ENCODE peak calls at places on chromosomes 16 and 17, in nine cellular contexts. One of them, this sample, is unnamed.

GRCh38 chr17:69320210-69320907 is 6.6 kb downstream of the ABCA5 start:
- DNase-seq in Right ventricle myocardium superior: no peak
- DNase-seq in hypothalamus: no peak
- DNase-seq in endothelial cell: no peak
- DNase-seq in CD4-positive, alpha-beta T cell: no peak
- DNase-seq in mucosa of gallbladder: no peak
- DNase-seq in activated CD4-positive, alpha-beta T cell treated with anti-CD3 and anti-CD28 coated beads for 1 hour: no peak
- DNase-seq in stimulated activated CD8-positive, alpha-beta memory T cell treated with anti-CD3 and anti-CD28 coated beads, Interleukin-7, amount 100 ng/mL, for 1 hour: no peak
- DNase-seq in CD8-positive, alpha-beta T cell: no peak
- DNase-seq in this sample: no peak

GRCh38 chr16:88580371-88580770 is 10.2 kb downstream of the ZC3H18 start:
- DNase-seq in activated CD4-positive, alpha-beta T cell treated with anti-CD3 and anti-CD28 coated beads for 1 hour: no peak
- DNase-seq in endothelial cell: no peak
- DNase-seq in mucosa of gallbladder: no peak
- DNase-seq in Right ventricle myocardium superior: no peak
- DNase-seq in CD8-positive, alpha-beta T cell: no peak
- DNase-seq in CD4-positive, alpha-beta T cell: no peak
- DNase-seq in hypothalamus: no peak
- DNase-seq in stimulated activated CD8-positive, alpha-beta memory T cell treated with anti-CD3 and anti-CD28 coated beads, Interleukin-7, amount 100 ng/mL, for 1 hour: no peak
- DNase-seq in this sample: no peak

GRCh38 chr16:23768581-23768980 is 13.8 kb downstream of the CHP2 start:
- DNase-seq in activated CD4-positive, alpha-beta T cell treated with anti-CD3 and anti-CD28 coated beads for 1 hour: no peak
- DNase-seq in CD8-positive, alpha-beta T cell: no peak
- DNase-seq in mucosa of gallbladder: no peak
- DNase-seq in endothelial cell: no peak
- DNase-seq in stimulated activated CD8-positive, alpha-beta memory T cell treated with anti-CD3 and anti-CD28 coated beads, Interleukin-7, amount 100 ng/mL, for 1 hour: no peak
- DNase-seq in Right ventricle myocardium superior: no peak
- DNase-seq in CD4-positive, alpha-beta T cell: no peak
- DNase-seq in hypothalamus: no peak
- DNase-seq in this sample: no peak

GRCh38 chr17:46182961-46183360 is 10.3 kb downstream of the KANSL1 start:
- DNase-seq in stimulated activated CD8-positive, alpha-beta memory T cell treated with anti-CD3 and anti-CD28 coated beads, Interleukin-7, amount 100 ng/mL, for 1 hour: no peak
- DNase-seq in mucosa of gallbladder: no peak
- DNase-seq in hypothalamus: no peak
- DNase-seq in Right ventricle myocardium superior: no peak
- DNase-seq in CD4-positive, alpha-beta T cell: no peak
- DNase-seq in activated CD4-positive, alpha-beta T cell treated with anti-CD3 and anti-CD28 coated beads for 1 hour: no peak
- DNase-seq in endothelial cell: no peak
- DNase-seq in CD8-positive, alpha-beta T cell: no peak
- DNase-seq in this sample: no peak

GRCh38 chr17:1532836-1533602 is 16.6 kb upstream of the INPP5K start:
- DNase-seq in CD8-positive, alpha-beta T cell: peak
- DNase-seq in stimulated activated CD8-positive, alpha-beta memory T cell treated with anti-CD3 and anti-CD28 coated beads, Interleukin-7, amount 100 ng/mL, for 1 hour: no peak
- DNase-seq in endothelial cell: peak
- DNase-seq in hypothalamus: no peak
- DNase-seq in activated CD4-positive, alpha-beta T cell treated with anti-CD3 and anti-CD28 coated beads for 1 hour: peak
- DNase-seq in Right ventricle myocardium superior: no peak
- DNase-seq in CD4-positive, alpha-beta T cell: peak
- DNase-seq in mucosa of gallbladder: no peak
- DNase-seq in this sample: no peak

GRCh38 chr17:46878055-46878454 is 26.7 kb downstream of the WNT9B start:
- DNase-seq in CD8-positive, alpha-beta T cell: no peak
- DNase-seq in hypothalamus: peak
- DNase-seq in mucosa of gallbladder: no peak
- DNase-seq in Right ventricle myocardium superior: peak
- DNase-seq in CD4-positive, alpha-beta T cell: no peak
- DNase-seq in endothelial cell: no peak
- DNase-seq in activated CD4-positive, alpha-beta T cell treated with anti-CD3 and anti-CD28 coated beads for 1 hour: no peak
- DNase-seq in stimulated activated CD8-positive, alpha-beta memory T cell treated with anti-CD3 and anti-CD28 coated beads, Interleukin-7, amount 100 ng/mL, for 1 hour: no peak
- DNase-seq in this sample: no peak

GRCh38 chr17:45227631-45228120 is 6.0 kb downstream of the FMNL1 start:
- DNase-seq in activated CD4-positive, alpha-beta T cell treated with anti-CD3 and anti-CD28 coated beads for 1 hour: no peak
- DNase-seq in stimulated activated CD8-positive, alpha-beta memory T cell treated with anti-CD3 and anti-CD28 coated beads, Interleukin-7, amount 100 ng/mL, for 1 hour: no peak
- DNase-seq in CD8-positive, alpha-beta T cell: no peak
- DNase-seq in mucosa of gallbladder: no peak
- DNase-seq in hypothalamus: no peak
- DNase-seq in CD4-positive, alpha-beta T cell: no peak
- DNase-seq in Right ventricle myocardium superior: peak
- DNase-seq in endothelial cell: no peak
- DNase-seq in this sample: no peak

GRCh38 chr16:86245351-86245750 is 265.0 kb upstream of the FOXF1 start:
- DNase-seq in CD4-positive, alpha-beta T cell: no peak
- DNase-seq in Right ventricle myocardium superior: no peak
- DNase-seq in hypothalamus: no peak
- DNase-seq in stimulated activated CD8-positive, alpha-beta memory T cell treated with anti-CD3 and anti-CD28 coated beads, Interleukin-7, amount 100 ng/mL, for 1 hour: no peak
- DNase-seq in mucosa of gallbladder: peak
- DNase-seq in activated CD4-positive, alpha-beta T cell treated with anti-CD3 and anti-CD28 coated beads for 1 hour: no peak
- DNase-seq in CD8-positive, alpha-beta T cell: no peak
- DNase-seq in endothelial cell: no peak
- DNase-seq in this sample: no peak

GRCh38 chr16:27764427-27764826 is 214.5 kb downstream of the KATNIP start:
- DNase-seq in activated CD4-positive, alpha-beta T cell treated with anti-CD3 and anti-CD28 coated beads for 1 hour: no peak
- DNase-seq in Right ventricle myocardium superior: no peak
- DNase-seq in stimulated activated CD8-positive, alpha-beta memory T cell treated with anti-CD3 and anti-CD28 coated beads, Interleukin-7, amount 100 ng/mL, for 1 hour: no peak
- DNase-seq in CD8-positive, alpha-beta T cell: no peak
- DNase-seq in hypothalamus: no peak
- DNase-seq in CD4-positive, alpha-beta T cell: no peak
- DNase-seq in mucosa of gallbladder: no peak
- DNase-seq in endothelial cell: no peak
- DNase-seq in this sample: no peak

GRCh38 chr16:15676506-15676905 is 26.5 kb downstream of the NDE1 start:
- DNase-seq in hypothalamus: no peak
- DNase-seq in CD4-positive, alpha-beta T cell: no peak
- DNase-seq in endothelial cell: no peak
- DNase-seq in CD8-positive, alpha-beta T cell: no peak
- DNase-seq in Right ventricle myocardium superior: peak
- DNase-seq in mucosa of gallbladder: no peak
- DNase-seq in stimulated activated CD8-positive, alpha-beta memory T cell treated with anti-CD3 and anti-CD28 coated beads, Interleukin-7, amount 100 ng/mL, for 1 hour: no peak
- DNase-seq in activated CD4-positive, alpha-beta T cell treated with anti-CD3 and anti-CD28 coated beads for 1 hour: no peak
- DNase-seq in this sample: no peak

GRCh38 chr16:81593481-81593880 is 148.9 kb downstream of the CMIP start:
- DNase-seq in endothelial cell: no peak
- DNase-seq in activated CD4-positive, alpha-beta T cell treated with anti-CD3 and anti-CD28 coated beads for 1 hour: no peak
- DNase-seq in Right ventricle myocardium superior: no peak
- DNase-seq in stimulated activated CD8-positive, alpha-beta memory T cell treated with anti-CD3 and anti-CD28 coated beads, Interleukin-7, amount 100 ng/mL, for 1 hour: no peak
- DNase-seq in CD4-positive, alpha-beta T cell: no peak
- DNase-seq in CD8-positive, alpha-beta T cell: no peak
- DNase-seq in mucosa of gallbladder: no peak
- DNase-seq in hypothalamus: no peak
- DNase-seq in this sample: no peak

GRCh38 chr16:1780677-1781072 is 1.7 kb downstream of the SPSB3 start:
- DNase-seq in CD8-positive, alpha-beta T cell: no peak
- DNase-seq in CD4-positive, alpha-beta T cell: no peak
- DNase-seq in Right ventricle myocardium superior: no peak
- DNase-seq in stimulated activated CD8-positive, alpha-beta memory T cell treated with anti-CD3 and anti-CD28 coated beads, Interleukin-7, amount 100 ng/mL, for 1 hour: no peak
- DNase-seq in activated CD4-positive, alpha-beta T cell treated with anti-CD3 and anti-CD28 coated beads for 1 hour: no peak
- DNase-seq in endothelial cell: no peak
- DNase-seq in hypothalamus: no peak
- DNase-seq in mucosa of gallbladder: no peak
- DNase-seq in this sample: no peak

GRCh38 chr16:78122774-78123315 is 23.4 kb downstream of the WWOX start:
- DNase-seq in Right ventricle myocardium superior: no peak
- DNase-seq in hypothalamus: no peak
- DNase-seq in mucosa of gallbladder: no peak
- DNase-seq in stimulated activated CD8-positive, alpha-beta memory T cell treated with anti-CD3 and anti-CD28 coated beads, Interleukin-7, amount 100 ng/mL, for 1 hour: no peak
- DNase-seq in endothelial cell: no peak
- DNase-seq in CD8-positive, alpha-beta T cell: no peak
- DNase-seq in CD4-positive, alpha-beta T cell: no peak
- DNase-seq in activated CD4-positive, alpha-beta T cell treated with anti-CD3 and anti-CD28 coated beads for 1 hour: no peak
- DNase-seq in this sample: no peak

GRCh38 chr17:17892009-17892408 is 55.2 kb upstream of the SREBF1 start:
- DNase-seq in hypothalamus: no peak
- DNase-seq in CD4-positive, alpha-beta T cell: no peak
- DNase-seq in endothelial cell: no peak
- DNase-seq in activated CD4-positive, alpha-beta T cell treated with anti-CD3 and anti-CD28 coated beads for 1 hour: no peak
- DNase-seq in Right ventricle myocardium superior: no peak
- DNase-seq in stimulated activated CD8-positive, alpha-beta memory T cell treated with anti-CD3 and anti-CD28 coated beads, Interleukin-7, amount 100 ng/mL, for 1 hour: no peak
- DNase-seq in CD8-positive, alpha-beta T cell: no peak
- DNase-seq in mucosa of gallbladder: no peak
- DNase-seq in this sample: no peak

GRCh38 chr17:56592487-56593072 is 919 bp upstream of the NOG start:
- DNase-seq in endothelial cell: peak
- DNase-seq in CD4-positive, alpha-beta T cell: peak
- DNase-seq in hypothalamus: peak
- DNase-seq in activated CD4-positive, alpha-beta T cell treated with anti-CD3 and anti-CD28 coated beads for 1 hour: peak
- DNase-seq in Right ventricle myocardium superior: peak
- DNase-seq in mucosa of gallbladder: peak
- DNase-seq in stimulated activated CD8-positive, alpha-beta memory T cell treated with anti-CD3 and anti-CD28 coated beads, Interleukin-7, amount 100 ng/mL, for 1 hour: peak
- DNase-seq in CD8-positive, alpha-beta T cell: peak
- DNase-seq in this sample: peak

GRCh38 chr16:50251375-50252081 is 14.8 kb upstream of the ADCY7 start:
- DNase-seq in mucosa of gallbladder: no peak
- DNase-seq in activated CD4-positive, alpha-beta T cell treated with anti-CD3 and anti-CD28 coated beads for 1 hour: no peak
- DNase-seq in stimulated activated CD8-positive, alpha-beta memory T cell treated with anti-CD3 and anti-CD28 coated beads, Interleukin-7, amount 100 ng/mL, for 1 hour: no peak
- DNase-seq in Right ventricle myocardium superior: no peak
- DNase-seq in hypothalamus: no peak
- DNase-seq in CD8-positive, alpha-beta T cell: no peak
- DNase-seq in endothelial cell: no peak
- DNase-seq in CD4-positive, alpha-beta T cell: no peak
- DNase-seq in this sample: no peak

GRCh38 chr16:67419502-67419901 is 3.2 kb upstream of the ZDHHC1 start:
- DNase-seq in activated CD4-positive, alpha-beta T cell treated with anti-CD3 and anti-CD28 coated beads for 1 hour: no peak
- DNase-seq in CD4-positive, alpha-beta T cell: no peak
- DNase-seq in hypothalamus: no peak
- DNase-seq in CD8-positive, alpha-beta T cell: no peak
- DNase-seq in stimulated activated CD8-positive, alpha-beta memory T cell treated with anti-CD3 and anti-CD28 coated beads, Interleukin-7, amount 100 ng/mL, for 1 hour: no peak
- DNase-seq in mucosa of gallbladder: no peak
- DNase-seq in endothelial cell: no peak
- DNase-seq in Right ventricle myocardium superior: no peak
- DNase-seq in this sample: no peak

GRCh38 chr17:80126449-80126715 is 20.5 kb downstream of the EIF4A3 start:
- DNase-seq in endothelial cell: no peak
- DNase-seq in activated CD4-positive, alpha-beta T cell treated with anti-CD3 and anti-CD28 coated beads for 1 hour: no peak
- DNase-seq in Right ventricle myocardium superior: no peak
- DNase-seq in hypothalamus: no peak
- DNase-seq in mucosa of gallbladder: no peak
- DNase-seq in CD8-positive, alpha-beta T cell: no peak
- DNase-seq in CD4-positive, alpha-beta T cell: no peak
- DNase-seq in stimulated activated CD8-positive, alpha-beta memory T cell treated with anti-CD3 and anti-CD28 coated beads, Interleukin-7, amount 100 ng/mL, for 1 hour: no peak
- DNase-seq in this sample: no peak

GRCh38 chr17:933168-934083 is 46.1 kb downstream of the NXN start:
- DNase-seq in activated CD4-positive, alpha-beta T cell treated with anti-CD3 and anti-CD28 coated beads for 1 hour: no peak
- DNase-seq in endothelial cell: no peak
- DNase-seq in hypothalamus: no peak
- DNase-seq in mucosa of gallbladder: peak
- DNase-seq in Right ventricle myocardium superior: no peak
- DNase-seq in CD8-positive, alpha-beta T cell: no peak
- DNase-seq in CD4-positive, alpha-beta T cell: no peak
- DNase-seq in stimulated activated CD8-positive, alpha-beta memory T cell treated with anti-CD3 and anti-CD28 coated beads, Interleukin-7, amount 100 ng/mL, for 1 hour: no peak
- DNase-seq in this sample: peak

GRCh38 chr16:68493412-68494070 is 45.2 kb upstream of the SMPD3 start:
- DNase-seq in endothelial cell: no peak
- DNase-seq in stimulated activated CD8-positive, alpha-beta memory T cell treated with anti-CD3 and anti-CD28 coated beads, Interleukin-7, amount 100 ng/mL, for 1 hour: no peak
- DNase-seq in activated CD4-positive, alpha-beta T cell treated with anti-CD3 and anti-CD28 coated beads for 1 hour: no peak
- DNase-seq in hypothalamus: no peak
- DNase-seq in CD4-positive, alpha-beta T cell: no peak
- DNase-seq in Right ventricle myocardium superior: no peak
- DNase-seq in CD8-positive, alpha-beta T cell: no peak
- DNase-seq in mucosa of gallbladder: no peak
- DNase-seq in this sample: no peak

GRCh38 chr17:63780507-63780906 is 6.5 kb downstream of the DDX42 start:
- DNase-seq in mucosa of gallbladder: no peak
- DNase-seq in CD8-positive, alpha-beta T cell: no peak
- DNase-seq in activated CD4-positive, alpha-beta T cell treated with anti-CD3 and anti-CD28 coated beads for 1 hour: no peak
- DNase-seq in endothelial cell: no peak
- DNase-seq in hypothalamus: no peak
- DNase-seq in CD4-positive, alpha-beta T cell: no peak
- DNase-seq in stimulated activated CD8-positive, alpha-beta memory T cell treated with anti-CD3 and anti-CD28 coated beads, Interleukin-7, amount 100 ng/mL, for 1 hour: no peak
- DNase-seq in Right ventricle myocardium superior: no peak
- DNase-seq in this sample: no peak

GRCh38 chr16:22386976-22387375 is 12.6 kb upstream of the CDR2 start:
- DNase-seq in stimulated activated CD8-positive, alpha-beta memory T cell treated with anti-CD3 and anti-CD28 coated beads, Interleukin-7, amount 100 ng/mL, for 1 hour: no peak
- DNase-seq in mucosa of gallbladder: no peak
- DNase-seq in hypothalamus: no peak
- DNase-seq in endothelial cell: no peak
- DNase-seq in CD4-positive, alpha-beta T cell: no peak
- DNase-seq in Right ventricle myocardium superior: no peak
- DNase-seq in activated CD4-positive, alpha-beta T cell treated with anti-CD3 and anti-CD28 coated beads for 1 hour: no peak
- DNase-seq in CD8-positive, alpha-beta T cell: no peak
- DNase-seq in this sample: no peak

GRCh38 chr16:89994389-89994720 is 24.9 kb downstream of the DBNDD1 start:
- DNase-seq in CD8-positive, alpha-beta T cell: no peak
- DNase-seq in stimulated activated CD8-positive, alpha-beta memory T cell treated with anti-CD3 and anti-CD28 coated beads, Interleukin-7, amount 100 ng/mL, for 1 hour: no peak
- DNase-seq in Right ventricle myocardium superior: no peak
- DNase-seq in activated CD4-positive, alpha-beta T cell treated with anti-CD3 and anti-CD28 coated beads for 1 hour: no peak
- DNase-seq in hypothalamus: no peak
- DNase-seq in mucosa of gallbladder: no peak
- DNase-seq in endothelial cell: no peak
- DNase-seq in CD4-positive, alpha-beta T cell: no peak
- DNase-seq in this sample: no peak

GRCh38 chr17:5080591-5080990 is 2.3 kb downstream of the ZFP3 start:
- DNase-seq in stimulated activated CD8-positive, alpha-beta memory T cell treated with anti-CD3 and anti-CD28 coated beads, Interleukin-7, amount 100 ng/mL, for 1 hour: no peak
- DNase-seq in activated CD4-positive, alpha-beta T cell treated with anti-CD3 and anti-CD28 coated beads for 1 hour: no peak
- DNase-seq in CD8-positive, alpha-beta T cell: no peak
- DNase-seq in CD4-positive, alpha-beta T cell: no peak
- DNase-seq in Right ventricle myocardium superior: no peak
- DNase-seq in hypothalamus: no peak
- DNase-seq in endothelial cell: no peak
- DNase-seq in mucosa of gallbladder: no peak
- DNase-seq in this sample: no peak

GRCh38 chr17:27956601-27957445 is 63.7 kb upstream of the LYRM9 start:
- DNase-seq in activated CD4-positive, alpha-beta T cell treated with anti-CD3 and anti-CD28 coated beads for 1 hour: no peak
- DNase-seq in endothelial cell: no peak
- DNase-seq in hypothalamus: no peak
- DNase-seq in CD4-positive, alpha-beta T cell: no peak
- DNase-seq in mucosa of gallbladder: no peak
- DNase-seq in stimulated activated CD8-positive, alpha-beta memory T cell treated with anti-CD3 and anti-CD28 coated beads, Interleukin-7, amount 100 ng/mL, for 1 hour: no peak
- DNase-seq in Right ventricle myocardium superior: no peak
- DNase-seq in CD8-positive, alpha-beta T cell: no peak
- DNase-seq in this sample: peak

GRCh38 chr16:61792194-61792904 is 243.9 kb downstream of the CDH8 start:
- DNase-seq in mucosa of gallbladder: no peak
- DNase-seq in endothelial cell: no peak
- DNase-seq in stimulated activated CD8-positive, alpha-beta memory T cell treated with anti-CD3 and anti-CD28 coated beads, Interleukin-7, amount 100 ng/mL, for 1 hour: no peak
- DNase-seq in Right ventricle myocardium superior: no peak
- DNase-seq in CD8-positive, alpha-beta T cell: no peak
- DNase-seq in hypothalamus: no peak
- DNase-seq in activated CD4-positive, alpha-beta T cell treated with anti-CD3 and anti-CD28 coated beads for 1 hour: no peak
- DNase-seq in CD4-positive, alpha-beta T cell: no peak
- DNase-seq in this sample: no peak

GRCh38 chr17:57671546-57672204 is 73.4 kb downstream of the CCDC182 start:
- DNase-seq in activated CD4-positive, alpha-beta T cell treated with anti-CD3 and anti-CD28 coated beads for 1 hour: peak
- DNase-seq in Right ventricle myocardium superior: peak
- DNase-seq in mucosa of gallbladder: peak
- DNase-seq in hypothalamus: no peak
- DNase-seq in CD4-positive, alpha-beta T cell: peak
- DNase-seq in stimulated activated CD8-positive, alpha-beta memory T cell treated with anti-CD3 and anti-CD28 coated beads, Interleukin-7, amount 100 ng/mL, for 1 hour: peak
- DNase-seq in endothelial cell: peak
- DNase-seq in CD8-positive, alpha-beta T cell: peak
- DNase-seq in this sample: peak

GRCh38 chr17:76556759-76557367 is 17.0 kb downstream of the PRCD start:
- DNase-seq in activated CD4-positive, alpha-beta T cell treated with anti-CD3 and anti-CD28 coated beads for 1 hour: no peak
- DNase-seq in endothelial cell: no peak
- DNase-seq in hypothalamus: no peak
- DNase-seq in Right ventricle myocardium superior: no peak
- DNase-seq in CD4-positive, alpha-beta T cell: no peak
- DNase-seq in mucosa of gallbladder: no peak
- DNase-seq in CD8-positive, alpha-beta T cell: peak
- DNase-seq in stimulated activated CD8-positive, alpha-beta memory T cell treated with anti-CD3 and anti-CD28 coated beads, Interleukin-7, amount 100 ng/mL, for 1 hour: no peak
- DNase-seq in this sample: no peak

GRCh38 chr16:49467540-49468372 is 94.2 kb downstream of the C16orf78 start:
- DNase-seq in hypothalamus: no peak
- DNase-seq in CD4-positive, alpha-beta T cell: no peak
- DNase-seq in stimulated activated CD8-positive, alpha-beta memory T cell treated with anti-CD3 and anti-CD28 coated beads, Interleukin-7, amount 100 ng/mL, for 1 hour: no peak
- DNase-seq in mucosa of gallbladder: no peak
- DNase-seq in endothelial cell: no peak
- DNase-seq in activated CD4-positive, alpha-beta T cell treated with anti-CD3 and anti-CD28 coated beads for 1 hour: no peak
- DNase-seq in CD8-positive, alpha-beta T cell: no peak
- DNase-seq in Right ventricle myocardium superior: no peak
- DNase-seq in this sample: no peak

GRCh38 chr16:22240023-22240697 is 34.1 kb downstream of the EEF2K start:
- DNase-seq in Right ventricle myocardium superior: no peak
- DNase-seq in hypothalamus: no peak
- DNase-seq in endothelial cell: no peak
- DNase-seq in mucosa of gallbladder: no peak
- DNase-seq in stimulated activated CD8-positive, alpha-beta memory T cell treated with anti-CD3 and anti-CD28 coated beads, Interleukin-7, amount 100 ng/mL, for 1 hour: no peak
- DNase-seq in CD8-positive, alpha-beta T cell: no peak
- DNase-seq in activated CD4-positive, alpha-beta T cell treated with anti-CD3 and anti-CD28 coated beads for 1 hour: no peak
- DNase-seq in CD4-positive, alpha-beta T cell: no peak
- DNase-seq in this sample: no peak

GRCh38 chr16:89548344-89549006 is 12.0 kb upstream of the RPL13 start:
- DNase-seq in endothelial cell: no peak
- DNase-seq in CD4-positive, alpha-beta T cell: no peak
- DNase-seq in Right ventricle myocardium superior: no peak
- DNase-seq in CD8-positive, alpha-beta T cell: no peak
- DNase-seq in mucosa of gallbladder: no peak
- DNase-seq in activated CD4-positive, alpha-beta T cell treated with anti-CD3 and anti-CD28 coated beads for 1 hour: no peak
- DNase-seq in stimulated activated CD8-positive, alpha-beta memory T cell treated with anti-CD3 and anti-CD28 coated beads, Interleukin-7, amount 100 ng/mL, for 1 hour: no peak
- DNase-seq in hypothalamus: no peak
- DNase-seq in this sample: no peak